ENCODE peak calls at places on chromosomes 11 and 22, in nine cellular contexts. T, S, C, P, G, W, H, M and V are unnamed samples.

GRCh38 chr11:121723261-121723741 is 270.5 kb upstream of the SORL1-AS1 start:
- DNase-seq in T (no peak), S (peak; percentile 43), C (peak; percentile 19), P (peak; percentile 90), G (no peak), W (no peak), H (peak; percentile 42), M (no peak), V (no peak)

GRCh38 chr11:16204261-16204660 is 152.1 kb downstream of the SOX6 start:
- DNase-seq in T (peak; percentile 17), S (no peak), C (no peak), P (peak; percentile 17), G (no peak), W (no peak), H (no peak), M (no peak), V (no peak)

GRCh38 chr11:119254239-119254638 is 48.1 kb downstream of the CBL start:
- DNase-seq in T (no peak), S (no peak), C (no peak), P (no peak), G (no peak), W (no peak), H (no peak), M (no peak), V (no peak)

GRCh38 chr11:13897606-13898276 is 64.8 kb upstream of the SPON1 start:
- DNase-seq in T (no peak), S (no peak), C (no peak), P (no peak), G (no peak), W (no peak), H (no peak), M (no peak), V (no peak)

GRCh38 chr22:25134451-25134850 is 65.2 kb upstream of the CRYBB3 start:
- DNase-seq in T (no peak), S (no peak), C (no peak), P (no peak), G (no peak), W (no peak), H (no peak), M (peak; percentile 43), V (no peak)

GRCh38 chr22:29944339-29944738 is 61.4 kb downstream of the MTMR3 start:
- DNase-seq in T (peak; percentile 4), S (no peak), C (no peak), P (no peak), G (no peak), W (no peak), H (no peak), M (no peak), V (no peak)

GRCh38 chr11:9753031-9753430 is 89.2 kb downstream of the SWAP70 start:
- DNase-seq in T (peak; percentile 83), S (no peak), C (no peak), P (peak; percentile 48), G (no peak), W (no peak), H (no peak), M (no peak), V (peak; percentile 61)

GRCh38 chr22:45602824-45603301 is 68.8 kb upstream of the ATXN10 start:
- DNase-seq in T (no peak), S (peak; percentile 80), C (no peak), P (peak; percentile 48), G (no peak), W (no peak), H (peak; percentile 45), M (no peak), V (no peak)

GRCh38 chr11:75164318-75164827 is 13.5 kb downstream of the SLCO2B1 start:
- DNase-seq in T (no peak), S (peak; percentile 62), C (no peak), P (no peak), G (no peak), W (no peak), H (peak; percentile 44), M (no peak), V (no peak)

GRCh38 chr11:122183933-122184332 is 67.9 kb upstream of the BLID start:
- DNase-seq in T (no peak), S (no peak), C (no peak), P (no peak), G (no peak), W (no peak), H (no peak), M (no peak), V (no peak)

GRCh38 chr11:47163198-47163597 is 13.5 kb downstream of the ARFGAP2 start:
- DNase-seq in T (no peak), S (no peak), C (no peak), P (no peak), G (no peak), W (no peak), H (no peak), M (no peak), V (no peak)

GRCh38 chr11:78961938-78962701 is 387.5 kb upstream of the NARS2 start:
- DNase-seq in T (peak; percentile 48), S (peak; percentile 71), C (peak; percentile 54), P (peak; percentile 67), G (no peak), W (no peak), H (peak; percentile 79), M (no peak), V (peak; percentile 18)

GRCh38 chr11:95534809-95535208 is 254.8 kb downstream of the FAM76B start:
- DNase-seq in T (no peak), S (no peak), C (no peak), P (no peak), G (no peak), W (no peak), H (no peak), M (no peak), V (no peak)

GRCh38 chr11:26730711-26731460 is 9.0 kb upstream of the SLC5A12 start:
- DNase-seq in T (peak; percentile 1), S (no peak), C (no peak), P (peak; percentile 17), G (no peak), W (no peak), H (peak; percentile 16), M (no peak), V (no peak)

GRCh38 chr22:22703715-22704114 is 59.3 kb downstream of the GGTLC2 start:
- DNase-seq in T (no peak), S (no peak), C (no peak), P (peak; percentile 69), G (no peak), W (no peak), H (peak; percentile 74), M (no peak), V (no peak)

GRCh38 chr11:70078796-70079616 is 889 bp downstream of the ANO1 start:
- DNase-seq in T (no peak), S (no peak), C (no peak), P (no peak), G (no peak), W (no peak), H (no peak), M (no peak), V (no peak)
- H3K4me3 ChIP-seq in T (peak overlapping the region; percentile 48), S (peak overlapping the region; percentile 29), C (no peak overlapping the region), P (peak overlapping the region; percentile 15), G (no peak overlapping the region), W (no peak overlapping the region), H (no peak overlapping the region), M (no peak overlapping the region), V (no peak overlapping the region)

DNA sequence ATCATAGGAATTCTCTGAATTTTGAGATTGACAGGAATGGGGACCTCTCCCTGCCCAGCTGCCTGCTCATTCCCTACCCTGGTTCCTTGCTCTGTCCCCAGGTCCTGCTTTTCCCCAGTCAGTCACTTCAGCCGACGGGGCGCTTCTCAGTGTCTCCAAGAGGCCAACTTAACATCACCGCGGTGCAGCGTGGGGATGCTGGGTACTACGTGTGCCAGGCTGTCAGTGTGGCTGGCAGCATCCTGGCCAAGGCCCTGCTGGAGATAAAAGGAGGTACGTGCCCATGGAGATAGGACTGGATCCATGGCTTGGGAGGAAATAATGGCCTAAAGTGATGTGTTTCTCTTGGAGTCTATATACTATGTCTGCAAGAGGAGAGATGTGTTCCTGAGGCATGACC is 7.0 kb downstream of the ROBO3 start:
- DNase-seq in T (no peak), S (no peak), C (no peak), P (no peak), G (no peak), W (no peak), H (no peak), M (no peak), V (no peak)
- H3K27me3 ChIP-seq in T (peaks cover 59% of the 10 kb centered on the region), S (no peaks in the 10 kb centered on the region), C (no peaks in the 10 kb centered on the region), P (peaks cover 87% of the 10 kb centered on the region), G (peaks cover 46% of the 10 kb centered on the region), W (no peaks in the 10 kb centered on the region), H (peaks cover 75% of the 10 kb centered on the region), M (peaks cover 31% of the 10 kb centered on the region), V (peaks cover 65% of the 10 kb centered on the region)

DNA sequence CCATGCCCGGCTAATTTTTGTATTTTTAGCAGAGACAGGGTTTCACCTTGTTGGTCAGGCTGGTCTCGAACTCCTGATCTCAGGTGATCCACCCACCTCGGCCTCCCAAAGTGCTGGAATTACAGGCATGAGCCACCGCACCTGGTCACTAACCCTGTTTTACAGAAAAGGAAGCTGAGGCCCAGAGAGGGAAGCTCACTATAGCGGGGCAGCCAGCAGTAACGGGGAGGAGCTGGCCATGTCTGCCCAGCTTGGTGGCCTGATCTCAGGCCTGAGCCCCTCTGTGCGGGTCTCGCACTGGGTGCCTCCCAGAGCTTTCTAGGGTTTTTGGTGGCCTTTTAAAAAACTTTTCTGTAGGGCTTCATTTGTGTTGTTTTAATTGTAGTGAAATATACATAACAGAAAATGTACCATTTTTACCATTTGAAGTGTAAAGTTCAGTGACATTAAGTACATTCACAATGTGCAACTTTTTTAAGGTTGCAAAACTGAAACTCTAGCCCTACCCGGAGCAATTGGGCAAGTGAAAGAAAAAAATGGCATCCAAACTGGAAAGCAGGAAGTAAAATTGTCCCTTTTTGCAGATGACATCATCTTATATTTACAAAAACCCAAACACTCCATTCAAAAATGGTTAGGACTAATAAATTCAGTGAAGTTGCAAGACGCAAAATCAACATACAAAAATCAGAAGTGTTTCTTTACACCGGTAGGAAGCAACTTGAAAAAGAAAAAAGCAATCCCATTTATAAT is 14.5 kb upstream of the CYTH4 start:
- DNase-seq in T (peak; percentile 38), S (no peak), C (no peak), P (no peak), G (peak; percentile 19), W (no peak), H (no peak), M (no peak), V (no peak)
- H3K4me3 ChIP-seq in T (no peak overlapping the region), S (no peak overlapping the region), C (no peak overlapping the region), P (no peak overlapping the region), G (peak overlapping the region; percentile 33), W (no peak overlapping the region), H (no peak overlapping the region), M (no peak overlapping the region), V (no peak overlapping the region)

DNA sequence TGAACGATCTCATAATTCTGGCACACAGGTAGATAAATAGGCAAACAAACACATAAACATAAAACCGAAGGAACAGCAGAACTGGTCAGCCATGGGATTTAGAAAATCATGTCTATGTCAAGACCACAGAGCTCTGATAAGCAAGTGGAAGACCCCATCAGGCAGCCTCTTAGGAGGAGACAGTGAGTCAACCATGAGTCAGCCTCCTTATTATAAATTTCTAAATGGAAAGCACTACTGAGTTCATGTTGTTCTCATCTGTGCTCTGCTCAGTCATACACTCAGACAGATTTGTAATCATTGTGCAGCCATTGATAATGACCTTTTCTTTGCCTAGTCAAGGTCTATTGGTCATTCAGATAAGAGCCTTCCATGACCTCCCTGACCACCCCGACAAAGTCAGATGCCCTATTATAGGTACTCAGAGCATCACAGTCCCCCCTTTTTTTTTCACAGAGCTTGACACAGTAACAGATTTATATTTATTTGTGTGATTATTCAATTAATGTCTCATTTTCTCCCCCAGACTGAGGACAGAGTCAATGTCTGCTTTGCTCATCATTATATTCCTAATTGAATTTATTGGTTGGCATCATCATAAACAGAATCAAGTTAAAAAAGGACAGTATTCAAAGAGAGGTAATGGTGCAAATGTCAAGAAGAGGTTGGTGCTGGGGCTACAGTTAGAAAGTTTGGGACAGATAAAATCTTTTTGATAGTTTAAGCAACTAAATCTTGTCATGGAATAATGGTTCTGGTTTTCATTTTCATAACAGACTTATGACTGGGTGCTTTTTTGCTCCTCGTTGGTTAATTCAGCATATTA is 579.7 kb upstream of the CCDC90B start:
- DNase-seq in T (peak; percentile 49), S (no peak), C (no peak), P (peak; percentile 16), G (no peak), W (no peak), H (no peak), M (no peak), V (peak; percentile 42)
- H3K27me3 ChIP-seq in T (no peaks in the 10 kb centered on the region), S (no peaks in the 10 kb centered on the region), C (no peaks in the 10 kb centered on the region), P (no peaks in the 10 kb centered on the region), G (no peaks in the 10 kb centered on the region), W (no peaks in the 10 kb centered on the region), H (no peaks in the 10 kb centered on the region), M (no peaks in the 10 kb centered on the region), V (no peaks in the 10 kb centered on the region)